ENCODE peak calls at places on chromosomes 16 and 17, in ten cellular contexts. I is ascending aorta, E is adrenal gland, A is heart right ventricle, J is foreskin keratinocyte, C is A549, M is uterus, Q is HepG2, G is PC-9, N is fibroblast of lung. Z is an unnamed sample. For H3K4me1, the result is how much of the 10 kb centered on the place peaks cover.

GRCh38 chr17:47820023-47820789 is 1.4 kb downstream of the OSBPL7 start:
- DNase-seq in J (no peak), N (no peak), M (no peak), Q (no peak), C (no peak), E (no peak), G (peak), A (no peak), I (no peak), Z (no peak)

GRCh38 chr17:43966276-43966675 is 12.5 kb upstream of the PYY start:
- DNase-seq in N (no peak), I (no peak), M (no peak), Q (no peak), J (no peak), A (no peak), G (peak), E (no peak), C (no peak), Z (no peak)

GRCh38 chr16:82835487-82836160 is 208.9 kb downstream of the CDH13 start:
- DNase-seq in J (peak), E (no peak), A (no peak), G (no peak), C (no peak), M (no peak), Q (no peak), N (no peak), I (no peak), Z (no peak)

GRCh38 chr16:17832738-17833137 is 362.0 kb upstream of the XYLT1 start:
- DNase-seq in G (no peak), N (no peak), M (no peak), Q (no peak), I (no peak), J (peak), E (no peak), A (no peak), C (no peak), Z (no peak)

GRCh38 chr17:65181237-65182061 is 44.3 kb downstream of the RGS9 start:
- DNase-seq in Q (no peak), A (no peak), E (no peak), M (no peak), C (no peak), G (no peak), I (no peak), J (no peak), N (no peak), Z (no peak)

GRCh38 chr16:23902223-23903000 is 66.6 kb downstream of the PRKCB start:
- DNase-seq in N (no peak), J (no peak), G (no peak), Q (no peak), C (no peak), A (no peak), I (no peak), M (no peak), E (no peak), Z (no peak)

GRCh38 chr17:80649672-80650338 is 105.2 kb downstream of the RPTOR start:
- DNase-seq in I (no peak), N (peak), M (peak), E (peak), G (peak), A (peak), C (peak), Q (peak), J (peak), Z (peak)

GRCh38 chr17:58254803-58255202 is 16.4 kb downstream of the LPO start:
- DNase-seq in N (no peak), C (no peak), A (no peak), G (no peak), M (no peak), I (no peak), E (no peak), Q (no peak), J (no peak), Z (no peak)

GRCh38 chr17:14152726-14153125 is 83.4 kb downstream of the COX10 start:
- DNase-seq in E (no peak), C (no peak), M (no peak), N (no peak), J (no peak), Q (no peak), A (peak), I (no peak), G (no peak), Z (no peak)

GRCh38 chr17:65987988-65988387 is 203.9 kb downstream of the CEP112 start:
- DNase-seq in M (no peak), Q (peak), I (no peak), N (peak), C (peak), J (peak), G (peak), A (no peak), E (no peak), Z (peak)

GRCh38 chr16:13307861-13308260 is 406.5 kb downstream of the SHISA9 start:
- DNase-seq in E (no peak), C (no peak), G (no peak), A (no peak), I (no peak), J (peak), M (no peak), Q (no peak), N (no peak), Z (no peak)

GRCh38 chr16:50329446-50330189 is 39.2 kb downstream of the BRD7 start:
- DNase-seq in M (no peak), A (no peak), I (no peak), E (no peak), C (no peak), Q (peak), N (peak), G (no peak), J (no peak), Z (no peak)

GRCh38 chr16:78048319-78048718 is 26.0 kb downstream of the CLEC3A start:
- DNase-seq in C (no peak), Q (no peak), I (no peak), G (no peak), M (no peak), E (no peak), N (no peak), J (no peak), A (no peak), Z (no peak)

DNA sequence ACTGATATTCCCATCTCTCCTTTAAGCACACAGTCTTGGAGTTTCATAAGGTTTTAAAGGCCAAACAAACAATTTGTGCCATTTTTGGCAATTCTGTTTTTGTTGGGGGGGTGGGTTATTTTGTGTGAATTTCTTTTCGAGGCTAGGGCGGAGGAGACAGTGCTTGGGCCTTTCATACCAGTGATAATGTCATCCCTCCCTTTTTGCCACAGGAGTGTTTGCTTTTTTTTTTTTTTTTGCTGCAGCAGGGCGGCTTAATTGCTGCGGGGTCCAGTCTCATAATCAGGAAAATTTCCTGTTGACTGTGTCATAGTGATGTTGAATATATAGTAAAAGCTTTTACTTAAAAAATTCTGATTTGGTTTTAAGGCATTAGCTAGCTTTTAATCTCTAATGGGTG is 1.7 kb downstream of the PAFAH1B1 start:
- DNase-seq in Q (no peak), N (no peak), A (no peak), C (no peak), I (no peak), J (no peak), E (no peak), M (no peak), G (no peak), Z (no peak)
- H3K4me1 ChIP-seq in Q (half or more), N (under half), A (half or more), C (under half), I (under half), J (under half), E (under half), M (under half), G (under half), Z (under half)

GRCh38 chr16:86671486-86672214 is 93.3 kb downstream of the FOXL1 start:
- DNase-seq in M (no peak), C (no peak), Q (no peak), E (no peak), N (peak), J (no peak), I (no peak), A (no peak), G (no peak), Z (no peak)
- TF ChIP-seq CTCF in M (no peak), C (no peak), Q (no peak), E (no peak), N (no peak), J (no peak), I (no peak), A (no peak), G (no peak), Z (no peak)

GRCh38 chr17:39632153-39632941 is 4.6 kb upstream of the STARD3 start:
- DNase-seq in Q (no peak), M (no peak), I (no peak), N (no peak), J (no peak), A (no peak), G (no peak), C (no peak), E (no peak), Z (no peak)
- H3K27ac ChIP-seq in Q (no peak), M (no peak), I (no peak), N (no peak), J (no peak), A (no peak), G (no peak), C (no peak), E (no peak), Z (no peak)

GRCh38 chr16:67397451-67397801 is 4.1 kb upstream of the TPPP3 start:
- DNase-seq in I (no peak), E (no peak), C (no peak), Q (no peak), A (peak), N (no peak), G (no peak), J (no peak), M (no peak), Z (no peak)

GRCh38 chr16:67397812-67398545 is 4.7 kb upstream of the TPPP3 start:
- DNase-seq in A (no peak), M (no peak), N (no peak), C (no peak), I (no peak), Q (no peak), G (no peak), E (no peak), J (no peak), Z (no peak)

GRCh38 chr16:67395458-67396158 is 2.3 kb upstream of the TPPP3 start:
- DNase-seq in E (no peak), G (no peak), M (no peak), Q (no peak), A (no peak), C (no peak), I (no peak), J (no peak), N (no peak), Z (no peak)

GRCh38 chr16:67396159-67396774 is 3.0 kb upstream of the TPPP3 start:
- DNase-seq in J (peak), E (peak), M (peak), I (no peak), C (peak), G (peak), A (peak), Q (peak), N (peak), Z (peak)

DNA sequence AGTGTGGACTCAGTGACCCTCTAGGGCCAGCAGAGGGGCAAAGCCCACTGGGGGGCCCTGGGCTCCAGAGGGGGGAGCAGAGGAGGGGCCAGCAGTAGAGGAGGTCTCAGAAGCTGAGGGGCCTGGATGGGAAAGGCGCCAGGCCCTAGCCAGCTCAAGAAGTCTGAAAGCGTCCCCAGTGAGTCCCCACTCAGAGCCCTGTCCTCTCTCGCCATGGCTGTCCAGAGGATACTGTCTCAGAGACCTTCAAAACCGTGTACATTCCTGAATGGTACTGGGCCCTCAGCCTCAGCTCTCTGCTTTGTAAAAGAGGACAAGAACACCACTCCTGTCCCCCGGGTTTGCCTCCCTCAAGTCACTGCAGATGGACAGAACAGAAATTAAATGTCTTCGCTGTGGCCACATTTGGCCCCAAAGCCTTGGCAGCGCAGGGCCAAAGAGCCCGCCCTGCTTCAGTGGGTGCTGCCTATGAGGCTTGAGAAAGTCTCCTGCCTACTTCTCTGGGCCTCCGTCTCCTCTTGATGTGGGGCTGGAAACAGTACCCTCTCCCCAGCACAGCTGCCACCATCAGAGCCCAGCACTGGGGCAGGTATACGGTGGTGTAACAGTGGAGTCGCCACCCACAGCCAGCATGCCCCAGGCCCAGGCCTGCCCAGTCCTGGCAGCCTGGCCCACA is 3.6 kb upstream of the TPPP3 start:
- DNase-seq in I (no peak), N (no peak), J (no peak), E (no peak), C (no peak), G (no peak), Q (no peak), M (no peak), A (no peak), Z (peak)
- H3K4me1 ChIP-seq in I (under half), N (under half), J (under half), E (under half), C (under half), G (under half), Q (under half), M (under half), A (half or more), Z (under half)

Z was measured in cardiac muscle cell.